ENCODE peak calls at places on chromosomes 1 and 21, in five cellular contexts. W is stomach, J is transverse colon, C is H1, B is K562. T is an unnamed sample.
A peak's percentile ranks its signal among the peaks of the same experiment; 100 is the strongest.

GRCh38 chr1:9086060-9086459 is 16.6 kb upstream of the SLC2A5 start:
- DNase-seq in W (no peak), J (no peak), C (no peak), B (no peak), T (no peak)

GRCh38 chr1:60911980-60912692 is 170.2 kb upstream of the NFIA start:
- DNase-seq in W (no peak), J (no peak), C (no peak), B (no peak), T (no peak)

GRCh38 chr1:53586765-53587164 is 127.6 kb downstream of the DMRTB1 start:
- DNase-seq in W (peak; percentile 13), J (no peak), C (no peak), B (no peak), T (no peak)

GRCh38 chr21:25970254-25970930 is 200.2 kb downstream of the APP start:
- DNase-seq in W (no peak), J (no peak), C (no peak), B (no peak), T (no peak)

GRCh38 chr1:25641329-25641725 is 24.7 kb downstream of the MAN1C1 start:
- DNase-seq in W (no peak), J (no peak), C (no peak), B (no peak), T (no peak)

GRCh38 chr1:111191496-111191895 is 8.9 kb downstream of the DENND2D start:
- DNase-seq in W (no peak), J (no peak), C (no peak), B (no peak), T (no peak)

GRCh38 chr1:211577826-211578639 is 928 bp downstream of the SLC30A1 start:
- DNase-seq in W (peak; percentile 80), J (peak; percentile 85), C (peak; percentile 53), B (peak; percentile 89), T (peak; percentile 47)

GRCh38 chr1:18876210-18876609 is 16.8 kb upstream of the TAS1R2 start:
- DNase-seq in W (no peak), J (no peak), C (no peak), B (no peak), T (no peak)

GRCh38 chr1:18861082-18861481 is 1.6 kb upstream of the TAS1R2 start:
- DNase-seq in W (no peak), J (no peak), C (no peak), B (no peak), T (no peak)

GRCh38 chr1:221809101-221810029 is 67.5 kb upstream of the DUSP10 start:
- DNase-seq in W (no peak), J (no peak), C (no peak), B (no peak), T (no peak)

GRCh38 chr1:15348648-15349047 is 61.0 kb upstream of the EFHD2 start:
- DNase-seq in W (no peak), J (no peak), C (no peak), B (no peak), T (no peak)

GRCh38 chr1:192104852-192105251 is 53.4 kb upstream of the RGS18 start:
- DNase-seq in W (no peak), J (no peak), C (no peak), B (no peak), T (no peak)

GRCh38 chr1:89382479-89382878 is 18.6 kb downstream of the GBP6 start:
- DNase-seq in W (no peak), J (no peak), C (no peak), B (no peak), T (no peak)

GRCh38 chr1:234722904-234723588 is 113.1 kb upstream of the IRF2BP2 start:
- DNase-seq in W (peak; percentile 68), J (peak; percentile 73), C (no peak), B (peak; percentile 53), T (peak; percentile 76)

GRCh38 chr21:39047046-39047445 is 136.2 kb downstream of the PSMG1 start:
- DNase-seq in W (no peak), J (no peak), C (no peak), B (no peak), T (no peak)

GRCh38 chr1:190578015-190578414 is 100.4 kb upstream of the BRINP3 start:
- DNase-seq in W (no peak), J (no peak), C (no peak), B (no peak), T (no peak)

GRCh38 chr21:34845521-34846213 is 176.9 kb downstream of the CLIC6 start:
- DNase-seq in W (peak; percentile 82), J (peak; percentile 53), C (no peak), B (no peak), T (no peak)

GRCh38 chr1:3548895-3549294 is 62.4 kb downstream of the MEGF6 start:
- DNase-seq in W (no peak), J (no peak), C (no peak), B (no peak), T (no peak)

GRCh38 chr1:156539824-156540223 is 32.5 kb downstream of the IQGAP3 start:
- DNase-seq in W (no peak), J (no peak), C (no peak), B (no peak), T (no peak)

GRCh38 chr21:46077674-46078101 is 20.2 kb upstream of the COL6A2 start:
- DNase-seq in W (peak; percentile 19), J (peak; percentile 6), C (no peak), B (no peak), T (no peak)

GRCh38 chr1:234326493-234327366 is 46.5 kb upstream of the COA6 start:
- DNase-seq in W (peak; percentile 60), J (peak; percentile 55), C (peak; percentile 41), B (peak; percentile 71), T (peak; percentile 60)

GRCh38 chr1:14598007-14598497 is 433 bp upstream of the KAZN start:
- DNase-seq in W (no peak), J (no peak), C (no peak), B (no peak), T (no peak)

DNA sequence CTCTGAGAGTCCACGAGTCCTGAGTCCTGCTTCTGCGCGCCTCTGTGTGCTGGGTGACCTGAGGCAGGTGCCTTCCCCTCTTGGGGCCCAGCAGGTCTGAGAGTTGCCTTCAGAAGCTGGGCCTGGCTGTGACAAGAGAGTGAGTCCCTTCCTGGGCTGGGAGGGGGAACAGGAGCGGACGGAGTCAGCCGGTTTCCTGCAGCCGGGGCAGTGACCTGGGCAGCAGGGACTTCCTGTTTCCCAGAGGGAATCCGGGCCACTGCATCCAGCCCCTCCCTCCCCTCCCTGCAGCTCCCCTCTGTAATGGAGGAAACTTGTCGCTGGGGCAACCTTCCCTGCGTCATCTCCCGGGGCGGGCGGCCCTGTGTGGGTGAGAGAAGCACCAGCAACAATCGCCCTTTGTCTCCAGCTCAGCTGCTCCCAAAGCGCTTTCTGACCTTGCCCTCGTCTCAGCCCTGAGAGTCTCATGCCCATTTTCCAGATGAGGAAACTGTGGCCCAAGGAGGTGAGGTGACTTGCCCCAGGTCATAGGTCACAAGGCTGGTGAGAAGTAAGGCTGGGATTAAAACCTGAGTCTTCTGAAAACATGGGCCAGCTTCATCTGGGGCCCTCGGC is 61.1 kb downstream of the SDC3 start:
- DNase-seq in W (peak; percentile 74), J (peak; percentile 80), C (no peak), B (no peak), T (peak; percentile 66)
- TF ChIP-seq POLR2A in W (no peak), J (no peak), C (no peak), B (no peak), T (no peak)

GRCh38 chr1:229432116-229432461 is 1.8 kb downstream of the ACTA1 start:
- DNase-seq in W (no peak), J (no peak), C (no peak), B (no peak), T (no peak)

GRCh38 chr1:229434641-229435051 is 752 bp upstream of the ACTA1 start:
- DNase-seq in W (no peak), J (no peak), C (no peak), B (no peak), T (no peak)

GRCh38 chr1:229432905-229433304 is 989 bp downstream of the ACTA1 start:
- DNase-seq in W (no peak), J (no peak), C (no peak), B (no peak), T (no peak)

GRCh38 chr1:229434005-229434640 is at the start of gene ACTA1:
- DNase-seq in W (no peak), J (no peak), C (peak; percentile 47), B (no peak), T (no peak)

GRCh38 chr1:229433364-229434004 is 410 bp downstream of the ACTA1 start:
- DNase-seq in W (no peak), J (no peak), C (no peak), B (no peak), T (no peak)
- H3K27me3 ChIP-seq in W (peaks cover 63% of the 10 kb centered on the region), J (peaks cover 83% of the 10 kb centered on the region), C (peaks cover 63% of the 10 kb centered on the region), B (peaks cover 38% of the 10 kb centered on the region), T (peaks cover 5% of the 10 kb centered on the region)

GRCh38 chr1:41483960-41484844 is at the start of gene EDN2:
- DNase-seq in W (peak; percentile 95), J (peak; percentile 89), C (no peak), B (no peak), T (no peak)
- H3K4me3 ChIP-seq in W (no peak within 1 kb of the TSS), J (peak within 1 kb of the TSS; percentile 6), C (no peak within 1 kb of the TSS), B (no peak within 1 kb of the TSS), T (no peak within 1 kb of the TSS)

DNA sequence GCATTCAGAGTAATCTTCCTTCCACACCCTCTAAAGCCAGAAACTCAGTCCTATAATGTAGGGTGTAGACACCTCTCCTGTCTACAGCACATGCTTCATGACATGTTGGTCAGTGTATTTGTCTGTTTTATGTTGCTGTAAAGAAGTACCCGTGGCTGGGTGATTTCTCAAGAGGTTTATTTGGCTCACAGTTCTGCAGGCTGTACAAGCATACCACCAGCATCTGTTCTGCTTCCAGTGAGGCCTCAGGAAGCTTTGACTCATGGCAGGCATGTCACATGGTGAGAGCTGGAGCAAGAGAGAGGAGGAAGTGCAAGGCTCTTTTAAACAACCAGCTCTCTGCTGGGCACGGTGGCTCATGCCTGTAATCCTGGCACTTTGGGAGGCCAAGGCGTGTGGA is 12.1 kb downstream of the PLOD1 start:
- DNase-seq in W (no peak), J (no peak), C (no peak), B (no peak), T (no peak)
- TF ChIP-seq POLR2A in W (no peak), J (no peak), C (no peak), B (no peak), T (no peak)

GRCh38 chr1:78227705-78228260 is 182.0 kb downstream of the GIPC2 start:
- DNase-seq in W (no peak), J (no peak), C (no peak), B (no peak), T (no peak)

GRCh38 chr1:78232630-78233029 is 186.9 kb downstream of the GIPC2 start:
- DNase-seq in W (no peak), J (no peak), C (no peak), B (no peak), T (no peak)

GRCh38 chr1:78231894-78232293 is 186.1 kb downstream of the GIPC2 start:
- DNase-seq in W (no peak), J (no peak), C (no peak), B (no peak), T (no peak)

GRCh38 chr1:78229344-78229743 is 183.6 kb downstream of the GIPC2 start:
- DNase-seq in W (no peak), J (no peak), C (no peak), B (no peak), T (peak; percentile 49)

DNA sequence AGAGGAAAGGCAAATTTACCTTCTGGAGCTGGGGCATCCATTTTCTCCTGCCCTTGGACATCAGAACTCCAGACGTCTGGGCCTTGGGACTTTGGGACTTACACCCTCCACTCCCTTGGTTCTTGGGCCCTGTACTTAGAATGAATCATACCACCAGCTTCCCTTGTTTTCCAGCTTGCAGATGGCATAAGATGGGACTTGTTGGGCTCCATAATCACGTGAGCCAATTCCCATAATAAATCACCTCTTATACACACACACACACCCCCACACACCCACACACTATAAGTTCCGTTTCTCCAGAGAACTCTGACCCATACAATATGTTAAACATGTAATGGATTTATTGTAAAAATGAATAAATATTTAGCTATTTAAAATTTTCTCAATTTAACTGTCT is 185.7 kb downstream of the GIPC2 start:
- DNase-seq in W (no peak), J (peak; percentile 54), C (no peak), B (no peak), T (no peak)
- H3K27me3 ChIP-seq in W (no peaks in the 10 kb centered on the region), J (no peaks in the 10 kb centered on the region), C (peaks cover 64% of the 10 kb centered on the region), B (no peaks in the 10 kb centered on the region), T (no peaks in the 10 kb centered on the region)

T was measured in tibial nerve.